ENCODE peak calls at places on chromosomes 6 and 20, in four cellular contexts. One of them, this sample, is unnamed.

GRCh38 chr6:79225718-79226117 is 8.8 kb downstream of the HMGN3 start:
- DNase-seq in adipocyte: no peak
- DNase-seq in naive thymus-derived CD4-positive, alpha-beta T cell: no peak
- DNase-seq in tibial nerve: no peak
- DNase-seq in this sample: no peak

GRCh38 chr6:136051140-136051775 is 198.9 kb downstream of the MTFR2 start:
- DNase-seq in naive thymus-derived CD4-positive, alpha-beta T cell: peak; percentile 57
- DNase-seq in tibial nerve: no peak
- DNase-seq in adipocyte: no peak
- DNase-seq in this sample: no peak

GRCh38 chr6:38371312-38371672 is 268.4 kb downstream of the BTBD9 start:
- DNase-seq in adipocyte: no peak
- DNase-seq in naive thymus-derived CD4-positive, alpha-beta T cell: no peak
- DNase-seq in tibial nerve: no peak
- DNase-seq in this sample: no peak

GRCh38 chr6:139474145-139475108 is 100.0 kb upstream of the CITED2 start:
- DNase-seq in adipocyte: peak; percentile 52
- DNase-seq in tibial nerve: peak; percentile 16
- DNase-seq in naive thymus-derived CD4-positive, alpha-beta T cell: no peak
- DNase-seq in this sample: peak; percentile 56

GRCh38 chr6:80003841-80004198 is 629 bp upstream of the TTK start:
- DNase-seq in adipocyte: no peak
- DNase-seq in tibial nerve: peak; percentile 12
- DNase-seq in naive thymus-derived CD4-positive, alpha-beta T cell: peak; percentile 54
- DNase-seq in this sample: no peak

GRCh38 chr20:833121-833449 is 430 bp upstream of the FAM110A start:
- DNase-seq in naive thymus-derived CD4-positive, alpha-beta T cell: no peak
- DNase-seq in tibial nerve: no peak
- DNase-seq in adipocyte: no peak
- DNase-seq in this sample: no peak

GRCh38 chr6:37983720-37984501 is 164.4 kb downstream of the ZFAND3 start:
- DNase-seq in naive thymus-derived CD4-positive, alpha-beta T cell: no peak
- DNase-seq in tibial nerve: no peak
- DNase-seq in adipocyte: peak; percentile 7
- DNase-seq in this sample: no peak

GRCh38 chr6:148451690-148452089 is 109.1 kb downstream of the SASH1 start:
- DNase-seq in adipocyte: no peak
- DNase-seq in naive thymus-derived CD4-positive, alpha-beta T cell: no peak
- DNase-seq in tibial nerve: no peak
- DNase-seq in this sample: no peak

GRCh38 chr6:26592649-26593048 is 4.1 kb upstream of the ABT1 start:
- DNase-seq in naive thymus-derived CD4-positive, alpha-beta T cell: no peak
- DNase-seq in adipocyte: no peak
- DNase-seq in tibial nerve: no peak
- DNase-seq in this sample: peak; percentile 39

GRCh38 chr6:4776493-4776966 is 326 bp downstream of the CDYL start:
- DNase-seq in naive thymus-derived CD4-positive, alpha-beta T cell: peak; percentile 28
- DNase-seq in adipocyte: peak; percentile 77
- DNase-seq in tibial nerve: no peak
- DNase-seq in this sample: no peak

GRCh38 chr20:61990484-61990883 is 75.2 kb downstream of the TAF4 start:
- DNase-seq in naive thymus-derived CD4-positive, alpha-beta T cell: no peak
- DNase-seq in adipocyte: no peak
- DNase-seq in tibial nerve: no peak
- DNase-seq in this sample: no peak
- H3K4me3 ChIP-seq in naive thymus-derived CD4-positive, alpha-beta T cell: no peak overlapping the region
- H3K4me3 ChIP-seq in adipocyte: no peak overlapping the region
- H3K4me3 ChIP-seq in tibial nerve: no peak overlapping the region
- H3K4me3 ChIP-seq in this sample: no peak overlapping the region

GRCh38 chr20:31706607-31707257 is 15.9 kb downstream of the BCL2L1 start:
- DNase-seq in adipocyte: no peak
- DNase-seq in naive thymus-derived CD4-positive, alpha-beta T cell: no peak
- DNase-seq in tibial nerve: no peak
- DNase-seq in this sample: no peak

GRCh38 chr20:31705191-31705590 is 17.5 kb downstream of the BCL2L1 start:
- DNase-seq in adipocyte: no peak
- DNase-seq in naive thymus-derived CD4-positive, alpha-beta T cell: no peak
- DNase-seq in tibial nerve: no peak
- DNase-seq in this sample: no peak

GRCh38 chr20:31705598-31706597 is 16.8 kb downstream of the BCL2L1 start:
- DNase-seq in tibial nerve: no peak
- DNase-seq in adipocyte: no peak
- DNase-seq in naive thymus-derived CD4-positive, alpha-beta T cell: no peak
- DNase-seq in this sample: no peak

GRCh38 chr20:31707258-31707615 is 15.4 kb downstream of the BCL2L1 start:
- DNase-seq in adipocyte: no peak
- DNase-seq in naive thymus-derived CD4-positive, alpha-beta T cell: no peak
- DNase-seq in tibial nerve: no peak
- DNase-seq in this sample: no peak

DNA sequence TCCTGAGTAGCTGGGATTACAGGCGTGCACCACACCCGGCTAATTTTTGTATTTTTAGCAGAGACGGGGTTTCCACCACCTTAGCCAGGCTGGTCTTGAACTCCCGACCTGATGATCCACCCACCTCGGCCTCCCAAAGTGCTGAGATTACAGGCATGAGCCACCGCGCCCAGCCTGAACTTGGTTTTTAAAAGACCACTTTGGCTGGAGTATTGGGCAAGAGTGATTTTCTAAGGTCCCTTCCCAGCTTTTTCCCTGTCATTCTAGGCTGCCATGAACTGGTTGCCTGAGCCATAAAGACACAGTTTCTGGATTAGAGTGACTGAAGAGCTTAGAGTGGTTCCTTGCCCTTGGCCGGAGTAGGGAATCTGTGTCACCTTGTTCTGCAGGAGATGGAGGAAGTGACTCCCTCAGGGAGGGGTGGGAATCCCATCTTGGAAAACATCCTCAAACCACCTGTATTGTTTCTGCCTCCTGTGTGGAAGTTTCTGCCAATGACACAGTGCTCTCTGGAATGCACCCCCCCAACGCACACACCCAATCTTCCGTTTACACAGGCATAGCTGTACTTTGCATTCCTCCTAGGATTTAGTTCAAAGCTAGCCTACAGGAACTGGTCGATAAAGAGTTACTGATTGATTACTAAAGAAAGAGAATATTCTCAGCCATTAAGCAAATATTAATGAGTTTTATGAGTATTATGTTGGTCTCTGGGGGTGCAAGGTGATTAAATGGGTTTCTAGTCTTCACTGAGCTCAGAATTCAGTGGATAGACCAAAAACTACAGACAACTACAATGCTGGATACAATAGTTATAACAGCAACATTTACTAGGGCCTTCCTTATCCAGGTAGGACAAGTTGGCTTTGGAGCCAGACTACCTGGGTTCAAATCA is 18.2 kb downstream of the BCL2L1 start:
- DNase-seq in naive thymus-derived CD4-positive, alpha-beta T cell: no peak
- DNase-seq in adipocyte: peak; percentile 51
- DNase-seq in tibial nerve: no peak
- DNase-seq in this sample: peak; percentile 42
- H3K4me3 ChIP-seq in naive thymus-derived CD4-positive, alpha-beta T cell: no peak overlapping the region
- H3K4me3 ChIP-seq in adipocyte: no peak overlapping the region
- H3K4me3 ChIP-seq in tibial nerve: no peak overlapping the region
- H3K4me3 ChIP-seq in this sample: no peak overlapping the region

GRCh38 chr20:42281801-42282200 is 663.6 kb upstream of the CHD6 start:
- DNase-seq in tibial nerve: no peak
- DNase-seq in adipocyte: no peak
- DNase-seq in naive thymus-derived CD4-positive, alpha-beta T cell: no peak
- DNase-seq in this sample: no peak

GRCh38 chr20:42276718-42277117 is 658.5 kb upstream of the CHD6 start:
- DNase-seq in naive thymus-derived CD4-positive, alpha-beta T cell: no peak
- DNase-seq in tibial nerve: no peak
- DNase-seq in adipocyte: no peak
- DNase-seq in this sample: no peak

GRCh38 chr20:42272516-42272915 is 654.3 kb upstream of the CHD6 start:
- DNase-seq in naive thymus-derived CD4-positive, alpha-beta T cell: no peak
- DNase-seq in adipocyte: no peak
- DNase-seq in tibial nerve: no peak
- DNase-seq in this sample: no peak

GRCh38 chr20:42274977-42275376 is 656.8 kb upstream of the CHD6 start:
- DNase-seq in naive thymus-derived CD4-positive, alpha-beta T cell: no peak
- DNase-seq in tibial nerve: no peak
- DNase-seq in adipocyte: no peak
- DNase-seq in this sample: no peak

GRCh38 chr20:42277203-42277602 is 659.0 kb upstream of the CHD6 start:
- DNase-seq in naive thymus-derived CD4-positive, alpha-beta T cell: no peak
- DNase-seq in tibial nerve: no peak
- DNase-seq in adipocyte: no peak
- DNase-seq in this sample: no peak
- H3K4me3 ChIP-seq in naive thymus-derived CD4-positive, alpha-beta T cell: no peak overlapping the region
- H3K4me3 ChIP-seq in tibial nerve: no peak overlapping the region
- H3K4me3 ChIP-seq in adipocyte: no peak overlapping the region
- H3K4me3 ChIP-seq in this sample: no peak overlapping the region

GRCh38 chr6:11665636-11666335 is 112.8 kb downstream of the ADTRP start:
- DNase-seq in tibial nerve: no peak
- DNase-seq in adipocyte: no peak
- DNase-seq in naive thymus-derived CD4-positive, alpha-beta T cell: no peak
- DNase-seq in this sample: no peak

GRCh38 chr6:11662323-11662722 is 116.3 kb downstream of the ADTRP start:
- DNase-seq in adipocyte: no peak
- DNase-seq in tibial nerve: no peak
- DNase-seq in naive thymus-derived CD4-positive, alpha-beta T cell: no peak
- DNase-seq in this sample: no peak

GRCh38 chr6:11667876-11668275 is 110.7 kb downstream of the ADTRP start:
- DNase-seq in adipocyte: no peak
- DNase-seq in naive thymus-derived CD4-positive, alpha-beta T cell: no peak
- DNase-seq in tibial nerve: no peak
- DNase-seq in this sample: no peak

GRCh38 chr6:11659757-11660156 is 118.8 kb downstream of the ADTRP start:
- DNase-seq in naive thymus-derived CD4-positive, alpha-beta T cell: no peak
- DNase-seq in tibial nerve: no peak
- DNase-seq in adipocyte: no peak
- DNase-seq in this sample: no peak

DNA sequence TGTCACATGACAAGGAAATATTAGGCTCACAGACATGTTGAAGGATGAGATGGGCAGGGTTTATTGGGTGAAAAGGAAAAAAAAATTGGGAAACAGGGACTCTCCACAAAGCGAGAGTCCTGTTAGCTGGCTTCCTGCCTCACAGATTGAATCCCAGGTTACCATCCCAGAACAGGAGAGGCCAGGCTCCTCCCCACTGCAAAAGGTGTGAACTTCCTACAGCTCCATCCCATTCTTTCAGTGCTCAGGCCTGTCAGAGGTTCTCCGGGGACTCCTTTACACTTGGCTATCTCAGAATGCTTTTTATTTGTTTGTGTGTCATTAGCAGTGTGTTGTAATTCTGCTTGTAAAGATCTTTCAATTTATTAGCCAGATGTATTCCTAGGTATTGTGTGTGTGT is 115.1 kb downstream of the ADTRP start:
- DNase-seq in tibial nerve: no peak
- DNase-seq in adipocyte: no peak
- DNase-seq in naive thymus-derived CD4-positive, alpha-beta T cell: no peak
- DNase-seq in this sample: no peak
- H3K4me3 ChIP-seq in tibial nerve: no peak overlapping the region
- H3K4me3 ChIP-seq in adipocyte: no peak overlapping the region
- H3K4me3 ChIP-seq in naive thymus-derived CD4-positive, alpha-beta T cell: no peak overlapping the region
- H3K4me3 ChIP-seq in this sample: no peak overlapping the region

DNA sequence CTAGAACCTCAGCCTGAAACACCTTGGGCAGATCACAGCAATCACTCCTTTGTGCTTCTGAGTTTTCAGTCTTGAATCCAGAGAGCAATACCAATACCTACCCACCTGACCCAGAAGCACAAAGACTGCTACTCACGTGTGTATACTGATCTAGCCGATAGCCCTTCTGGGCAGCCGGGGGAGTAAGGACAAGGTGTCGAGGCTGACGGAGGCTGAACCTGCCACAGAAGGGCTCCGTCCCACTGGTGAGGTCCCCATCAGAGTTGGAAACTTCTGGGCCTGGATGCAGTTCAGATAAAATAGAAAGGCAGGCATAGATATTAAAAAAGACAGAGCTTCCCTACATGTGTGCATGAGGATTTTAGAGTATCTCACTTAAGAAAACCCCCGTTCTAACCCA is 32.0 kb downstream of the PKHD1 start:
- DNase-seq in naive thymus-derived CD4-positive, alpha-beta T cell: no peak
- DNase-seq in tibial nerve: no peak
- DNase-seq in adipocyte: no peak
- DNase-seq in this sample: no peak
- H3K4me3 ChIP-seq in naive thymus-derived CD4-positive, alpha-beta T cell: no peak overlapping the region
- H3K4me3 ChIP-seq in tibial nerve: no peak overlapping the region
- H3K4me3 ChIP-seq in adipocyte: no peak overlapping the region
- H3K4me3 ChIP-seq in this sample: no peak overlapping the region

This sample was measured in AG10803.